ENCODE peak calls at places on chromosomes 5 and 9, in eight cellular contexts. One of them, this sample, is unnamed.

GRCh38 chr9:97504381-97505216 is 3.1 kb downstream of the TMOD1 start:
- ATAC-seq in activated CD8-positive, alpha-beta T cell treated with anti-CD3 and anti-CD28 coated beads, Interleukin-2, amount 10 ng/mL, durations not matched to agents 7 days and 5 days: no peak
- ATAC-seq in activated CD8-positive, alpha-beta memory T cell treated with anti-CD3 and anti-CD28 coated beads, Interleukin-2, amount 10 ng/mL, durations not matched to agents 7 days and 5 days: no peak
- ATAC-seq in lower lobe of right lung: no peak
- ATAC-seq in central memory CD8-positive, alpha-beta T cell: no peak
- ATAC-seq in Right ventricle myocardium superior: no peak
- ATAC-seq in left lobe of liver: peak
- ATAC-seq in activated CD4-positive, alpha-beta T cell treated with anti-CD3 and anti-CD28 coated beads for 36 hours: no peak
- ATAC-seq in this sample: no peak

GRCh38 chr5:80008945-80009344 is 17.9 kb upstream of the MTX3 start:
- ATAC-seq in left lobe of liver: no peak
- ATAC-seq in central memory CD8-positive, alpha-beta T cell: no peak
- ATAC-seq in lower lobe of right lung: no peak
- ATAC-seq in activated CD8-positive, alpha-beta memory T cell treated with anti-CD3 and anti-CD28 coated beads, Interleukin-2, amount 10 ng/mL, durations not matched to agents 7 days and 5 days: no peak
- ATAC-seq in activated CD8-positive, alpha-beta T cell treated with anti-CD3 and anti-CD28 coated beads, Interleukin-2, amount 10 ng/mL, durations not matched to agents 7 days and 5 days: no peak
- ATAC-seq in Right ventricle myocardium superior: no peak
- ATAC-seq in activated CD4-positive, alpha-beta T cell treated with anti-CD3 and anti-CD28 coated beads for 36 hours: no peak
- ATAC-seq in this sample: no peak

GRCh38 chr5:172437445-172438303 is 16.7 kb downstream of the SH3PXD2B start:
- ATAC-seq in lower lobe of right lung: peak
- ATAC-seq in central memory CD8-positive, alpha-beta T cell: no peak
- ATAC-seq in activated CD4-positive, alpha-beta T cell treated with anti-CD3 and anti-CD28 coated beads for 36 hours: no peak
- ATAC-seq in activated CD8-positive, alpha-beta memory T cell treated with anti-CD3 and anti-CD28 coated beads, Interleukin-2, amount 10 ng/mL, durations not matched to agents 7 days and 5 days: no peak
- ATAC-seq in activated CD8-positive, alpha-beta T cell treated with anti-CD3 and anti-CD28 coated beads, Interleukin-2, amount 10 ng/mL, durations not matched to agents 7 days and 5 days: no peak
- ATAC-seq in Right ventricle myocardium superior: peak
- ATAC-seq in left lobe of liver: peak
- ATAC-seq in this sample: peak

GRCh38 chr5:125660231-125660895 is 762.8 kb upstream of the GRAMD2B start:
- ATAC-seq in activated CD8-positive, alpha-beta memory T cell treated with anti-CD3 and anti-CD28 coated beads, Interleukin-2, amount 10 ng/mL, durations not matched to agents 7 days and 5 days: no peak
- ATAC-seq in activated CD4-positive, alpha-beta T cell treated with anti-CD3 and anti-CD28 coated beads for 36 hours: no peak
- ATAC-seq in left lobe of liver: no peak
- ATAC-seq in lower lobe of right lung: no peak
- ATAC-seq in activated CD8-positive, alpha-beta T cell treated with anti-CD3 and anti-CD28 coated beads, Interleukin-2, amount 10 ng/mL, durations not matched to agents 7 days and 5 days: no peak
- ATAC-seq in Right ventricle myocardium superior: no peak
- ATAC-seq in central memory CD8-positive, alpha-beta T cell: no peak
- ATAC-seq in this sample: no peak

GRCh38 chr5:132653716-132654115 is 4.3 kb upstream of the IL13 start:
- ATAC-seq in activated CD8-positive, alpha-beta memory T cell treated with anti-CD3 and anti-CD28 coated beads, Interleukin-2, amount 10 ng/mL, durations not matched to agents 7 days and 5 days: no peak
- ATAC-seq in central memory CD8-positive, alpha-beta T cell: no peak
- ATAC-seq in Right ventricle myocardium superior: no peak
- ATAC-seq in activated CD8-positive, alpha-beta T cell treated with anti-CD3 and anti-CD28 coated beads, Interleukin-2, amount 10 ng/mL, durations not matched to agents 7 days and 5 days: no peak
- ATAC-seq in activated CD4-positive, alpha-beta T cell treated with anti-CD3 and anti-CD28 coated beads for 36 hours: no peak
- ATAC-seq in lower lobe of right lung: no peak
- ATAC-seq in left lobe of liver: no peak
- ATAC-seq in this sample: no peak

GRCh38 chr5:159906463-159906862 is 9.8 kb upstream of the ADRA1B start:
- ATAC-seq in activated CD8-positive, alpha-beta T cell treated with anti-CD3 and anti-CD28 coated beads, Interleukin-2, amount 10 ng/mL, durations not matched to agents 7 days and 5 days: no peak
- ATAC-seq in central memory CD8-positive, alpha-beta T cell: no peak
- ATAC-seq in Right ventricle myocardium superior: no peak
- ATAC-seq in lower lobe of right lung: no peak
- ATAC-seq in activated CD8-positive, alpha-beta memory T cell treated with anti-CD3 and anti-CD28 coated beads, Interleukin-2, amount 10 ng/mL, durations not matched to agents 7 days and 5 days: no peak
- ATAC-seq in activated CD4-positive, alpha-beta T cell treated with anti-CD3 and anti-CD28 coated beads for 36 hours: no peak
- ATAC-seq in left lobe of liver: no peak
- ATAC-seq in this sample: no peak

GRCh38 chr9:72041775-72042194 is 18.6 kb downstream of the C9orf57 start:
- ATAC-seq in activated CD8-positive, alpha-beta T cell treated with anti-CD3 and anti-CD28 coated beads, Interleukin-2, amount 10 ng/mL, durations not matched to agents 7 days and 5 days: no peak
- ATAC-seq in central memory CD8-positive, alpha-beta T cell: no peak
- ATAC-seq in activated CD4-positive, alpha-beta T cell treated with anti-CD3 and anti-CD28 coated beads for 36 hours: no peak
- ATAC-seq in left lobe of liver: peak
- ATAC-seq in activated CD8-positive, alpha-beta memory T cell treated with anti-CD3 and anti-CD28 coated beads, Interleukin-2, amount 10 ng/mL, durations not matched to agents 7 days and 5 days: no peak
- ATAC-seq in Right ventricle myocardium superior: peak
- ATAC-seq in lower lobe of right lung: peak
- ATAC-seq in this sample: peak

GRCh38 chr9:111712369-111712768 is 51.0 kb downstream of the GNG10 start:
- ATAC-seq in central memory CD8-positive, alpha-beta T cell: no peak
- ATAC-seq in activated CD4-positive, alpha-beta T cell treated with anti-CD3 and anti-CD28 coated beads for 36 hours: no peak
- ATAC-seq in Right ventricle myocardium superior: no peak
- ATAC-seq in activated CD8-positive, alpha-beta T cell treated with anti-CD3 and anti-CD28 coated beads, Interleukin-2, amount 10 ng/mL, durations not matched to agents 7 days and 5 days: no peak
- ATAC-seq in lower lobe of right lung: no peak
- ATAC-seq in activated CD8-positive, alpha-beta memory T cell treated with anti-CD3 and anti-CD28 coated beads, Interleukin-2, amount 10 ng/mL, durations not matched to agents 7 days and 5 days: no peak
- ATAC-seq in left lobe of liver: no peak
- ATAC-seq in this sample: no peak

GRCh38 chr5:150759334-150759583 is 442 bp upstream of the DCTN4 start:
- ATAC-seq in central memory CD8-positive, alpha-beta T cell: no peak
- ATAC-seq in activated CD4-positive, alpha-beta T cell treated with anti-CD3 and anti-CD28 coated beads for 36 hours: no peak
- ATAC-seq in activated CD8-positive, alpha-beta memory T cell treated with anti-CD3 and anti-CD28 coated beads, Interleukin-2, amount 10 ng/mL, durations not matched to agents 7 days and 5 days: no peak
- ATAC-seq in left lobe of liver: no peak
- ATAC-seq in Right ventricle myocardium superior: no peak
- ATAC-seq in lower lobe of right lung: no peak
- ATAC-seq in activated CD8-positive, alpha-beta T cell treated with anti-CD3 and anti-CD28 coated beads, Interleukin-2, amount 10 ng/mL, durations not matched to agents 7 days and 5 days: no peak
- ATAC-seq in this sample: no peak

GRCh38 chr5:74622122-74622521 is 18.4 kb downstream of the ENC1 start:
- ATAC-seq in activated CD8-positive, alpha-beta memory T cell treated with anti-CD3 and anti-CD28 coated beads, Interleukin-2, amount 10 ng/mL, durations not matched to agents 7 days and 5 days: no peak
- ATAC-seq in left lobe of liver: no peak
- ATAC-seq in activated CD8-positive, alpha-beta T cell treated with anti-CD3 and anti-CD28 coated beads, Interleukin-2, amount 10 ng/mL, durations not matched to agents 7 days and 5 days: no peak
- ATAC-seq in activated CD4-positive, alpha-beta T cell treated with anti-CD3 and anti-CD28 coated beads for 36 hours: peak
- ATAC-seq in Right ventricle myocardium superior: no peak
- ATAC-seq in central memory CD8-positive, alpha-beta T cell: no peak
- ATAC-seq in lower lobe of right lung: no peak
- ATAC-seq in this sample: no peak

GRCh38 chr9:86632537-86632936 is 278.3 kb upstream of the TUT7 start:
- ATAC-seq in activated CD8-positive, alpha-beta T cell treated with anti-CD3 and anti-CD28 coated beads, Interleukin-2, amount 10 ng/mL, durations not matched to agents 7 days and 5 days: no peak
- ATAC-seq in left lobe of liver: no peak
- ATAC-seq in activated CD8-positive, alpha-beta memory T cell treated with anti-CD3 and anti-CD28 coated beads, Interleukin-2, amount 10 ng/mL, durations not matched to agents 7 days and 5 days: no peak
- ATAC-seq in lower lobe of right lung: no peak
- ATAC-seq in Right ventricle myocardium superior: peak
- ATAC-seq in central memory CD8-positive, alpha-beta T cell: no peak
- ATAC-seq in activated CD4-positive, alpha-beta T cell treated with anti-CD3 and anti-CD28 coated beads for 36 hours: no peak
- ATAC-seq in this sample: no peak

GRCh38 chr5:80667384-80667783 is 12.6 kb upstream of the DHFR start:
- ATAC-seq in lower lobe of right lung: no peak
- ATAC-seq in Right ventricle myocardium superior: peak
- ATAC-seq in left lobe of liver: peak
- ATAC-seq in activated CD4-positive, alpha-beta T cell treated with anti-CD3 and anti-CD28 coated beads for 36 hours: no peak
- ATAC-seq in central memory CD8-positive, alpha-beta T cell: no peak
- ATAC-seq in activated CD8-positive, alpha-beta T cell treated with anti-CD3 and anti-CD28 coated beads, Interleukin-2, amount 10 ng/mL, durations not matched to agents 7 days and 5 days: no peak
- ATAC-seq in activated CD8-positive, alpha-beta memory T cell treated with anti-CD3 and anti-CD28 coated beads, Interleukin-2, amount 10 ng/mL, durations not matched to agents 7 days and 5 days: no peak
- ATAC-seq in this sample: peak

GRCh38 chr5:65769539-65769938 is 47.5 kb downstream of the NLN start:
- ATAC-seq in activated CD8-positive, alpha-beta memory T cell treated with anti-CD3 and anti-CD28 coated beads, Interleukin-2, amount 10 ng/mL, durations not matched to agents 7 days and 5 days: peak
- ATAC-seq in activated CD8-positive, alpha-beta T cell treated with anti-CD3 and anti-CD28 coated beads, Interleukin-2, amount 10 ng/mL, durations not matched to agents 7 days and 5 days: no peak
- ATAC-seq in left lobe of liver: no peak
- ATAC-seq in activated CD4-positive, alpha-beta T cell treated with anti-CD3 and anti-CD28 coated beads for 36 hours: peak
- ATAC-seq in lower lobe of right lung: no peak
- ATAC-seq in central memory CD8-positive, alpha-beta T cell: no peak
- ATAC-seq in Right ventricle myocardium superior: no peak
- ATAC-seq in this sample: peak

GRCh38 chr9:16524823-16525222 is 345.6 kb downstream of the BNC2 start:
- ATAC-seq in activated CD4-positive, alpha-beta T cell treated with anti-CD3 and anti-CD28 coated beads for 36 hours: no peak
- ATAC-seq in activated CD8-positive, alpha-beta T cell treated with anti-CD3 and anti-CD28 coated beads, Interleukin-2, amount 10 ng/mL, durations not matched to agents 7 days and 5 days: no peak
- ATAC-seq in left lobe of liver: no peak
- ATAC-seq in central memory CD8-positive, alpha-beta T cell: no peak
- ATAC-seq in activated CD8-positive, alpha-beta memory T cell treated with anti-CD3 and anti-CD28 coated beads, Interleukin-2, amount 10 ng/mL, durations not matched to agents 7 days and 5 days: no peak
- ATAC-seq in Right ventricle myocardium superior: no peak
- ATAC-seq in lower lobe of right lung: no peak
- ATAC-seq in this sample: no peak

GRCh38 chr5:108278285-108279240 is 103.3 kb downstream of the FBXL17 start:
- ATAC-seq in activated CD8-positive, alpha-beta T cell treated with anti-CD3 and anti-CD28 coated beads, Interleukin-2, amount 10 ng/mL, durations not matched to agents 7 days and 5 days: no peak
- ATAC-seq in activated CD4-positive, alpha-beta T cell treated with anti-CD3 and anti-CD28 coated beads for 36 hours: no peak
- ATAC-seq in lower lobe of right lung: no peak
- ATAC-seq in Right ventricle myocardium superior: peak
- ATAC-seq in activated CD8-positive, alpha-beta memory T cell treated with anti-CD3 and anti-CD28 coated beads, Interleukin-2, amount 10 ng/mL, durations not matched to agents 7 days and 5 days: no peak
- ATAC-seq in central memory CD8-positive, alpha-beta T cell: no peak
- ATAC-seq in left lobe of liver: peak
- ATAC-seq in this sample: peak

GRCh38 chr5:157486861-157487260 is 26.8 kb downstream of the NIPAL4 start:
- ATAC-seq in left lobe of liver: no peak
- ATAC-seq in Right ventricle myocardium superior: no peak
- ATAC-seq in central memory CD8-positive, alpha-beta T cell: peak
- ATAC-seq in activated CD8-positive, alpha-beta memory T cell treated with anti-CD3 and anti-CD28 coated beads, Interleukin-2, amount 10 ng/mL, durations not matched to agents 7 days and 5 days: peak
- ATAC-seq in activated CD8-positive, alpha-beta T cell treated with anti-CD3 and anti-CD28 coated beads, Interleukin-2, amount 10 ng/mL, durations not matched to agents 7 days and 5 days: peak
- ATAC-seq in activated CD4-positive, alpha-beta T cell treated with anti-CD3 and anti-CD28 coated beads for 36 hours: no peak
- ATAC-seq in lower lobe of right lung: no peak
- ATAC-seq in this sample: peak

GRCh38 chr5:174003795-174004194 is 14.8 kb downstream of the C5orf47 start:
- ATAC-seq in central memory CD8-positive, alpha-beta T cell: no peak
- ATAC-seq in left lobe of liver: no peak
- ATAC-seq in activated CD4-positive, alpha-beta T cell treated with anti-CD3 and anti-CD28 coated beads for 36 hours: peak
- ATAC-seq in activated CD8-positive, alpha-beta T cell treated with anti-CD3 and anti-CD28 coated beads, Interleukin-2, amount 10 ng/mL, durations not matched to agents 7 days and 5 days: no peak
- ATAC-seq in activated CD8-positive, alpha-beta memory T cell treated with anti-CD3 and anti-CD28 coated beads, Interleukin-2, amount 10 ng/mL, durations not matched to agents 7 days and 5 days: no peak
- ATAC-seq in lower lobe of right lung: no peak
- ATAC-seq in Right ventricle myocardium superior: no peak
- ATAC-seq in this sample: no peak

GRCh38 chr5:135377751-135378680 is 21.0 kb downstream of the MACROH2A1 start:
- ATAC-seq in Right ventricle myocardium superior: no peak
- ATAC-seq in activated CD8-positive, alpha-beta memory T cell treated with anti-CD3 and anti-CD28 coated beads, Interleukin-2, amount 10 ng/mL, durations not matched to agents 7 days and 5 days: no peak
- ATAC-seq in activated CD8-positive, alpha-beta T cell treated with anti-CD3 and anti-CD28 coated beads, Interleukin-2, amount 10 ng/mL, durations not matched to agents 7 days and 5 days: no peak
- ATAC-seq in central memory CD8-positive, alpha-beta T cell: no peak
- ATAC-seq in left lobe of liver: no peak
- ATAC-seq in lower lobe of right lung: no peak
- ATAC-seq in activated CD4-positive, alpha-beta T cell treated with anti-CD3 and anti-CD28 coated beads for 36 hours: peak
- ATAC-seq in this sample: peak

GRCh38 chr5:135208555-135209494 is 174.8 kb upstream of the PITX1 start:
- ATAC-seq in lower lobe of right lung: no peak
- ATAC-seq in left lobe of liver: no peak
- ATAC-seq in activated CD8-positive, alpha-beta memory T cell treated with anti-CD3 and anti-CD28 coated beads, Interleukin-2, amount 10 ng/mL, durations not matched to agents 7 days and 5 days: no peak
- ATAC-seq in activated CD4-positive, alpha-beta T cell treated with anti-CD3 and anti-CD28 coated beads for 36 hours: no peak
- ATAC-seq in central memory CD8-positive, alpha-beta T cell: no peak
- ATAC-seq in activated CD8-positive, alpha-beta T cell treated with anti-CD3 and anti-CD28 coated beads, Interleukin-2, amount 10 ng/mL, durations not matched to agents 7 days and 5 days: no peak
- ATAC-seq in Right ventricle myocardium superior: no peak
- ATAC-seq in this sample: peak

GRCh38 chr9:116998305-116998704 is 311.2 kb downstream of the TRIM32 start:
- ATAC-seq in lower lobe of right lung: no peak
- ATAC-seq in activated CD8-positive, alpha-beta T cell treated with anti-CD3 and anti-CD28 coated beads, Interleukin-2, amount 10 ng/mL, durations not matched to agents 7 days and 5 days: no peak
- ATAC-seq in left lobe of liver: peak
- ATAC-seq in activated CD8-positive, alpha-beta memory T cell treated with anti-CD3 and anti-CD28 coated beads, Interleukin-2, amount 10 ng/mL, durations not matched to agents 7 days and 5 days: no peak
- ATAC-seq in central memory CD8-positive, alpha-beta T cell: no peak
- ATAC-seq in activated CD4-positive, alpha-beta T cell treated with anti-CD3 and anti-CD28 coated beads for 36 hours: no peak
- ATAC-seq in Right ventricle myocardium superior: no peak
- ATAC-seq in this sample: no peak

GRCh38 chr5:135450328-135450727 is 1.8 kb downstream of the TIFAB start:
- ATAC-seq in activated CD4-positive, alpha-beta T cell treated with anti-CD3 and anti-CD28 coated beads for 36 hours: no peak
- ATAC-seq in activated CD8-positive, alpha-beta T cell treated with anti-CD3 and anti-CD28 coated beads, Interleukin-2, amount 10 ng/mL, durations not matched to agents 7 days and 5 days: no peak
- ATAC-seq in central memory CD8-positive, alpha-beta T cell: no peak
- ATAC-seq in lower lobe of right lung: no peak
- ATAC-seq in activated CD8-positive, alpha-beta memory T cell treated with anti-CD3 and anti-CD28 coated beads, Interleukin-2, amount 10 ng/mL, durations not matched to agents 7 days and 5 days: no peak
- ATAC-seq in left lobe of liver: no peak
- ATAC-seq in Right ventricle myocardium superior: no peak
- ATAC-seq in this sample: no peak

GRCh38 chr9:115146581-115147021 is 28.6 kb upstream of the TNC start:
- ATAC-seq in central memory CD8-positive, alpha-beta T cell: no peak
- ATAC-seq in left lobe of liver: no peak
- ATAC-seq in Right ventricle myocardium superior: no peak
- ATAC-seq in lower lobe of right lung: peak
- ATAC-seq in activated CD8-positive, alpha-beta memory T cell treated with anti-CD3 and anti-CD28 coated beads, Interleukin-2, amount 10 ng/mL, durations not matched to agents 7 days and 5 days: no peak
- ATAC-seq in activated CD4-positive, alpha-beta T cell treated with anti-CD3 and anti-CD28 coated beads for 36 hours: no peak
- ATAC-seq in activated CD8-positive, alpha-beta T cell treated with anti-CD3 and anti-CD28 coated beads, Interleukin-2, amount 10 ng/mL, durations not matched to agents 7 days and 5 days: no peak
- ATAC-seq in this sample: no peak

GRCh38 chr5:40479939-40480338 is 199.8 kb upstream of the PTGER4 start:
- ATAC-seq in activated CD8-positive, alpha-beta T cell treated with anti-CD3 and anti-CD28 coated beads, Interleukin-2, amount 10 ng/mL, durations not matched to agents 7 days and 5 days: peak
- ATAC-seq in Right ventricle myocardium superior: no peak
- ATAC-seq in left lobe of liver: no peak
- ATAC-seq in lower lobe of right lung: no peak
- ATAC-seq in activated CD4-positive, alpha-beta T cell treated with anti-CD3 and anti-CD28 coated beads for 36 hours: peak
- ATAC-seq in central memory CD8-positive, alpha-beta T cell: no peak
- ATAC-seq in activated CD8-positive, alpha-beta memory T cell treated with anti-CD3 and anti-CD28 coated beads, Interleukin-2, amount 10 ng/mL, durations not matched to agents 7 days and 5 days: peak
- ATAC-seq in this sample: no peak

GRCh38 chr9:83620841-83621636 is 1.9 kb upstream of the IDNK start:
- ATAC-seq in central memory CD8-positive, alpha-beta T cell: no peak
- ATAC-seq in Right ventricle myocardium superior: peak
- ATAC-seq in activated CD8-positive, alpha-beta memory T cell treated with anti-CD3 and anti-CD28 coated beads, Interleukin-2, amount 10 ng/mL, durations not matched to agents 7 days and 5 days: no peak
- ATAC-seq in activated CD8-positive, alpha-beta T cell treated with anti-CD3 and anti-CD28 coated beads, Interleukin-2, amount 10 ng/mL, durations not matched to agents 7 days and 5 days: no peak
- ATAC-seq in lower lobe of right lung: peak
- ATAC-seq in activated CD4-positive, alpha-beta T cell treated with anti-CD3 and anti-CD28 coated beads for 36 hours: peak
- ATAC-seq in left lobe of liver: peak
- ATAC-seq in this sample: peak

GRCh38 chr9:114412057-114412683 is 24.4 kb upstream of the AKNA start:
- ATAC-seq in activated CD8-positive, alpha-beta memory T cell treated with anti-CD3 and anti-CD28 coated beads, Interleukin-2, amount 10 ng/mL, durations not matched to agents 7 days and 5 days: no peak
- ATAC-seq in activated CD4-positive, alpha-beta T cell treated with anti-CD3 and anti-CD28 coated beads for 36 hours: no peak
- ATAC-seq in central memory CD8-positive, alpha-beta T cell: no peak
- ATAC-seq in lower lobe of right lung: no peak
- ATAC-seq in left lobe of liver: no peak
- ATAC-seq in activated CD8-positive, alpha-beta T cell treated with anti-CD3 and anti-CD28 coated beads, Interleukin-2, amount 10 ng/mL, durations not matched to agents 7 days and 5 days: no peak
- ATAC-seq in Right ventricle myocardium superior: no peak
- ATAC-seq in this sample: no peak

GRCh38 chr9:92609142-92609500 is 60.8 kb downstream of the IPPK start:
- ATAC-seq in activated CD4-positive, alpha-beta T cell treated with anti-CD3 and anti-CD28 coated beads for 36 hours: no peak
- ATAC-seq in Right ventricle myocardium superior: peak
- ATAC-seq in activated CD8-positive, alpha-beta T cell treated with anti-CD3 and anti-CD28 coated beads, Interleukin-2, amount 10 ng/mL, durations not matched to agents 7 days and 5 days: no peak
- ATAC-seq in activated CD8-positive, alpha-beta memory T cell treated with anti-CD3 and anti-CD28 coated beads, Interleukin-2, amount 10 ng/mL, durations not matched to agents 7 days and 5 days: no peak
- ATAC-seq in left lobe of liver: no peak
- ATAC-seq in lower lobe of right lung: no peak
- ATAC-seq in central memory CD8-positive, alpha-beta T cell: no peak
- ATAC-seq in this sample: no peak

GRCh38 chr9:133545494-133546286 is 11.2 kb downstream of the ADAMTSL2 start:
- ATAC-seq in Right ventricle myocardium superior: peak
- ATAC-seq in activated CD8-positive, alpha-beta memory T cell treated with anti-CD3 and anti-CD28 coated beads, Interleukin-2, amount 10 ng/mL, durations not matched to agents 7 days and 5 days: no peak
- ATAC-seq in activated CD8-positive, alpha-beta T cell treated with anti-CD3 and anti-CD28 coated beads, Interleukin-2, amount 10 ng/mL, durations not matched to agents 7 days and 5 days: no peak
- ATAC-seq in left lobe of liver: peak
- ATAC-seq in central memory CD8-positive, alpha-beta T cell: no peak
- ATAC-seq in activated CD4-positive, alpha-beta T cell treated with anti-CD3 and anti-CD28 coated beads for 36 hours: no peak
- ATAC-seq in lower lobe of right lung: peak
- ATAC-seq in this sample: no peak

GRCh38 chr9:32339424-32339823 is 45.0 kb upstream of the ACO1 start:
- ATAC-seq in activated CD8-positive, alpha-beta memory T cell treated with anti-CD3 and anti-CD28 coated beads, Interleukin-2, amount 10 ng/mL, durations not matched to agents 7 days and 5 days: no peak
- ATAC-seq in lower lobe of right lung: no peak
- ATAC-seq in central memory CD8-positive, alpha-beta T cell: no peak
- ATAC-seq in activated CD8-positive, alpha-beta T cell treated with anti-CD3 and anti-CD28 coated beads, Interleukin-2, amount 10 ng/mL, durations not matched to agents 7 days and 5 days: no peak
- ATAC-seq in activated CD4-positive, alpha-beta T cell treated with anti-CD3 and anti-CD28 coated beads for 36 hours: no peak
- ATAC-seq in left lobe of liver: no peak
- ATAC-seq in Right ventricle myocardium superior: no peak
- ATAC-seq in this sample: no peak

GRCh38 chr9:136234597-136234996 is 11.0 kb downstream of the QSOX2 start:
- ATAC-seq in Right ventricle myocardium superior: no peak
- ATAC-seq in lower lobe of right lung: no peak
- ATAC-seq in activated CD8-positive, alpha-beta T cell treated with anti-CD3 and anti-CD28 coated beads, Interleukin-2, amount 10 ng/mL, durations not matched to agents 7 days and 5 days: no peak
- ATAC-seq in activated CD4-positive, alpha-beta T cell treated with anti-CD3 and anti-CD28 coated beads for 36 hours: no peak
- ATAC-seq in central memory CD8-positive, alpha-beta T cell: no peak
- ATAC-seq in left lobe of liver: no peak
- ATAC-seq in activated CD8-positive, alpha-beta memory T cell treated with anti-CD3 and anti-CD28 coated beads, Interleukin-2, amount 10 ng/mL, durations not matched to agents 7 days and 5 days: no peak
- ATAC-seq in this sample: no peak

GRCh38 chr5:94314507-94315170 is 303.8 kb downstream of the KIAA0825 start:
- ATAC-seq in Right ventricle myocardium superior: no peak
- ATAC-seq in activated CD8-positive, alpha-beta memory T cell treated with anti-CD3 and anti-CD28 coated beads, Interleukin-2, amount 10 ng/mL, durations not matched to agents 7 days and 5 days: no peak
- ATAC-seq in left lobe of liver: no peak
- ATAC-seq in activated CD8-positive, alpha-beta T cell treated with anti-CD3 and anti-CD28 coated beads, Interleukin-2, amount 10 ng/mL, durations not matched to agents 7 days and 5 days: no peak
- ATAC-seq in activated CD4-positive, alpha-beta T cell treated with anti-CD3 and anti-CD28 coated beads for 36 hours: no peak
- ATAC-seq in lower lobe of right lung: no peak
- ATAC-seq in central memory CD8-positive, alpha-beta T cell: no peak
- ATAC-seq in this sample: no peak

GRCh38 chr9:122128432-122129343 is 30.9 kb downstream of the NDUFA8 start:
- ATAC-seq in left lobe of liver: peak
- ATAC-seq in activated CD4-positive, alpha-beta T cell treated with anti-CD3 and anti-CD28 coated beads for 36 hours: no peak
- ATAC-seq in activated CD8-positive, alpha-beta T cell treated with anti-CD3 and anti-CD28 coated beads, Interleukin-2, amount 10 ng/mL, durations not matched to agents 7 days and 5 days: no peak
- ATAC-seq in lower lobe of right lung: no peak
- ATAC-seq in Right ventricle myocardium superior: peak
- ATAC-seq in activated CD8-positive, alpha-beta memory T cell treated with anti-CD3 and anti-CD28 coated beads, Interleukin-2, amount 10 ng/mL, durations not matched to agents 7 days and 5 days: peak
- ATAC-seq in central memory CD8-positive, alpha-beta T cell: peak
- ATAC-seq in this sample: no peak

GRCh38 chr5:154770111-154770510 is 14.9 kb downstream of the LARP1 start:
- ATAC-seq in Right ventricle myocardium superior: no peak
- ATAC-seq in activated CD4-positive, alpha-beta T cell treated with anti-CD3 and anti-CD28 coated beads for 36 hours: no peak
- ATAC-seq in lower lobe of right lung: no peak
- ATAC-seq in left lobe of liver: no peak
- ATAC-seq in central memory CD8-positive, alpha-beta T cell: no peak
- ATAC-seq in activated CD8-positive, alpha-beta memory T cell treated with anti-CD3 and anti-CD28 coated beads, Interleukin-2, amount 10 ng/mL, durations not matched to agents 7 days and 5 days: peak
- ATAC-seq in activated CD8-positive, alpha-beta T cell treated with anti-CD3 and anti-CD28 coated beads, Interleukin-2, amount 10 ng/mL, durations not matched to agents 7 days and 5 days: no peak
- ATAC-seq in this sample: no peak

GRCh38 chr5:141560725-141561483 is 57.9 kb downstream of the DIAPH1 start:
- ATAC-seq in lower lobe of right lung: peak
- ATAC-seq in left lobe of liver: peak
- ATAC-seq in central memory CD8-positive, alpha-beta T cell: no peak
- ATAC-seq in activated CD4-positive, alpha-beta T cell treated with anti-CD3 and anti-CD28 coated beads for 36 hours: no peak
- ATAC-seq in Right ventricle myocardium superior: peak
- ATAC-seq in activated CD8-positive, alpha-beta memory T cell treated with anti-CD3 and anti-CD28 coated beads, Interleukin-2, amount 10 ng/mL, durations not matched to agents 7 days and 5 days: no peak
- ATAC-seq in activated CD8-positive, alpha-beta T cell treated with anti-CD3 and anti-CD28 coated beads, Interleukin-2, amount 10 ng/mL, durations not matched to agents 7 days and 5 days: no peak
- ATAC-seq in this sample: peak

GRCh38 chr5:142852799-142853198 is 82.6 kb downstream of the ARHGAP26 start:
- ATAC-seq in central memory CD8-positive, alpha-beta T cell: no peak
- ATAC-seq in Right ventricle myocardium superior: peak
- ATAC-seq in left lobe of liver: peak
- ATAC-seq in activated CD4-positive, alpha-beta T cell treated with anti-CD3 and anti-CD28 coated beads for 36 hours: no peak
- ATAC-seq in activated CD8-positive, alpha-beta T cell treated with anti-CD3 and anti-CD28 coated beads, Interleukin-2, amount 10 ng/mL, durations not matched to agents 7 days and 5 days: no peak
- ATAC-seq in lower lobe of right lung: no peak
- ATAC-seq in activated CD8-positive, alpha-beta memory T cell treated with anti-CD3 and anti-CD28 coated beads, Interleukin-2, amount 10 ng/mL, durations not matched to agents 7 days and 5 days: no peak
- ATAC-seq in this sample: no peak

This sample was measured in esophagus mucosa.